ENCODE peak calls at places on chromosomes 5 and 9, in five cellular contexts. S is NB4, Z is IMR-90, Q is sigmoid colon, H is psoas muscle. U is an unnamed sample.

GRCh38 chr9:22041792-22042191 is 32.7 kb upstream of the CDKN2B start:
- DNase-seq in Z (no peak), H (no peak), Q (no peak), S (no peak), U (no peak)

GRCh38 chr5:5929231-5929630 is 449.1 kb downstream of the MED10 start:
- DNase-seq in H (no peak), Z (no peak), Q (no peak), S (no peak), U (no peak)

GRCh38 chr9:74940600-74940999 is 12.1 kb downstream of the C9orf40 start:
- DNase-seq in H (no peak), Z (peak), S (no peak), Q (no peak), U (no peak)

GRCh38 chr5:13540154-13540815 is 404.2 kb downstream of the DNAH5 start:
- DNase-seq in Q (no peak), Z (peak), H (no peak), S (no peak), U (no peak)

GRCh38 chr5:178203670-178204204 is 596 bp upstream of the HNRNPAB start:
- DNase-seq in S (no peak), H (no peak), Q (no peak), Z (no peak), U (no peak)

GRCh38 chr5:298737-299125 is 22.8 kb upstream of the AHRR start:
- DNase-seq in H (no peak), Q (peak), Z (no peak), S (no peak), U (no peak)

GRCh38 chr5:40841068-40841805 is at the start of gene CARD6:
- DNase-seq in Q (no peak), Z (peak), H (no peak), S (peak), U (no peak)

GRCh38 chr9:105500108-105500766 is 52.4 kb downstream of the FSD1L start:
- DNase-seq in Q (no peak), H (no peak), S (peak), Z (peak), U (peak)

GRCh38 chr5:29380029-29380428 is 1813.5 kb upstream of the CDH6 start:
- DNase-seq in S (no peak), Q (no peak), Z (no peak), H (no peak), U (no peak)

GRCh38 chr5:167934561-167934971 is 356.9 kb upstream of the WWC1 start:
- DNase-seq in Z (no peak), H (no peak), Q (peak), S (no peak), U (no peak)

GRCh38 chr9:122144836-122145235 is 14.7 kb downstream of the NDUFA8 start:
- DNase-seq in Q (no peak), H (no peak), S (peak), Z (no peak), U (no peak)

GRCh38 chr5:151745071-151745705 is 13.2 kb downstream of the ATOX1 start:
- DNase-seq in S (no peak), Z (peak), H (peak), Q (peak), U (peak)

GRCh38 chr9:134858051-134858841 is 22.4 kb upstream of the FCN2 start:
- DNase-seq in Q (peak), Z (peak), H (no peak), S (no peak), U (no peak)

GRCh38 chr5:94754824-94755223 is 136.4 kb downstream of the SLF1 start:
- DNase-seq in Z (no peak), Q (no peak), H (no peak), S (no peak), U (no peak)

GRCh38 chr9:88477300-88477751 is 57.7 kb upstream of the NXNL2 start:
- DNase-seq in H (no peak), Q (no peak), S (no peak), Z (peak), U (peak)

GRCh38 chr5:110623875-110624274 is 102.6 kb downstream of the TMEM232 start:
- DNase-seq in Q (no peak), S (no peak), Z (peak), H (no peak), U (no peak)

GRCh38 chr9:91033802-91034201 is 232.2 kb downstream of the SYK start:
- DNase-seq in Q (no peak), Z (no peak), H (no peak), S (peak), U (no peak)
- TF ChIP-seq CTCF in Q (no peak), Z (peak), H (peak), S (peak), U (peak)

GRCh38 chr5:67730917-67731474 is 484.6 kb upstream of the PIK3R1 start:
- DNase-seq in Q (no peak), S (no peak), H (no peak), Z (no peak), U (no peak)

GRCh38 chr5:67731886-67732285 is 483.7 kb upstream of the PIK3R1 start:
- DNase-seq in S (no peak), H (no peak), Q (no peak), Z (no peak), U (no peak)

GRCh38 chr5:67732471-67732870 is 483.1 kb upstream of the PIK3R1 start:
- DNase-seq in S (no peak), H (no peak), Q (no peak), Z (no peak), U (no peak)

DNA sequence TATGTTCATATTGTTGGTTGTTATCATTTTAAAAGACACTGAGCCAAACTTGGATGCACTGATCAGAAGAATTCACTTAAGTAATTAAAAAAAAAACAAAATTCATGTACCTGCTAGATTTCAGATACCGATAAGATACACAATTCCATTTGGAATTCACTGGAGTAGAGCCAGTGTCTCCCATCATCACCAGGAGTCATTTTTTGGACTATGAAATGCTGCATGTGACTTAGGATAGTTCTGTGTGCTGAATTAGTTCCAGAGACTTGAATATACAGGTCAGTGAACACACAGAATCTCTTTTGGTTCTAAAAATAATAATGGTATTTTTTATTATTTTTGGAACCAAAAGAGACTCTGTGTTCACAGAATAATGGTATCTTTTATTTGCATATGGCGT is 482.6 kb upstream of the PIK3R1 start:
- DNase-seq in H (no peak), Z (no peak), S (no peak), Q (no peak), U (no peak)
- H3K4me3 ChIP-seq in H (no peak), Z (no peak), S (no peak), Q (no peak), U (no peak)

GRCh38 chr9:37026085-37026935 is 7.8 kb downstream of the PAX5 start:
- DNase-seq in H (no peak), S (no peak), Z (no peak), Q (no peak), U (no peak)

GRCh38 chr9:37028425-37029031 is 5.5 kb downstream of the PAX5 start:
- DNase-seq in H (no peak), S (no peak), Z (no peak), Q (no peak), U (no peak)

GRCh38 chr9:37029304-37029775 is 4.7 kb downstream of the PAX5 start:
- DNase-seq in Q (no peak), Z (no peak), H (no peak), S (peak), U (no peak)

GRCh38 chr9:37026936-37027581 is 7.0 kb downstream of the PAX5 start:
- DNase-seq in Q (no peak), H (no peak), S (peak), Z (no peak), U (no peak)

DNA sequence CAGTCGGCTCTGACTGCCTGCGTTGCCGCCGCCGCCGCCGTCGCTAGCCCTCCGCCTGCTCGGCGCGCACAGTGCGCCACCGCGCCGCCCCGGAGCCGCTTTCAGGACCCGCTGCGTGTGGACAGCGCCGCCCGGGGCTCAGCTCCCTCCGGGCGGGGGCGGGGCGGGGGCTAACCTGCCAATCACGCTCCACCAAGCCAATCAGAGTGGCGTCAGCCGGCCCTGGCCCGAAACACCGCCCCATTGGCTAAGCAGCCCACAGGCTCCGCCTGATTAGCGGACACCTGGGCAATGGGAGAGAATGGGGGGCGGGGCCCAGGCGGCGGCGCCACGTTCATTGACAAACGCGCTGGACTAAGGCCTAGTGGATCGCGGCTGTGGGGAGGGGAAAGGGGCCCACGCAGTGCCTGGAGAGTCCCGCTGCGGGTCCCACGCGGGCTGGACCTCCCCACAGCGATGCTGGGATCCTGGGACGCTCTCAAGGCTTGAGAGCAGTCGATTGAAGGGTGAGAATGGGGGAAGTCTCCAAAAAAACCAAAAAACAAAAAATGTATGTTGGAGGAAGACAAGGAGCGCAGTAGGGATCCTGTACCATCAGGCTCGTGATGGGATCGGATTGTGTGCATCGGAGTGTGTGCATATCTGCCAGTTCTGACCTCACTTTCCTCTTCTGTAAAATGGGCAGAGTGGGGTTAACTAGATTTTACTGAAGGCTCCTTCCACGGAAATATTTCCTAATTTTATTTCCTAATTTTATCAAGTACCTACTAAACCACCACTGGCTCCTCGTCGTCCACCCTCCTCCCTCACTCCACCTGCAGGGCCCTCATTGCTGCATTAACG is 6.3 kb downstream of the PAX5 start:
- DNase-seq in Z (peak), S (peak), H (peak), Q (no peak), U (peak)
- TF ChIP-seq CTCF in Z (no peak), S (no peak), H (no peak), Q (no peak), U (no peak)

DNA sequence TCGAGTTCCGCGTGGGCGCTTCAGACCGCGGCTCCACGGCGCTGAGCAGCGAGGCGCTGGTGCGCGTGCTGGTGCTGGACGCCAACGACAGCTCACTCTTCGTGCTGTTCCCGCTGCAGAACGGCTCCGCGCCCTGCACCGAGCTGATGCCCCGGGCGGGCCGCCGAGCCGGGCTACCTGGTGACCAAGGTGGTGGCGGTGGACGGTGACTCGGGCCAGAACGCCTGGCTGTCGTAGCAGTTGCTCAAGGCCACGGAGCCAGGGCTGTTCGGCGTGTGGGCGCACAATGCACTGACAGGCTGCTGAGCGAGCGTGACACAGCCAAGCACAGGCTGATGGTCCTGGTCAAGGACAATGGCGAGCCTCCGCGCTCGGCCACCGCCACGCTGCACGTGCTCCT is 3.7 kb upstream of the PCDHB15 start:
- DNase-seq in S (no peak), H (no peak), Z (no peak), Q (no peak), U (no peak)
- H3K4me3 ChIP-seq in S (no peak), H (no peak), Z (no peak), Q (no peak), U (no peak)